ENCODE peak calls at places on chromosome 4, in five cellular contexts. V, P, G, Y and T are unnamed samples.

GRCh38 chr4:137896221-137896737 is 345.9 kb downstream of the SLC7A11 start:
- DNase-seq in G (peak), P (no peak), V (no peak), Y (no peak), T (no peak)

GRCh38 chr4:8585186-8585585 is 5.0 kb downstream of the GPR78 start:
- DNase-seq in P (no peak), Y (no peak), G (no peak), V (no peak), T (no peak)

GRCh38 chr4:148850257-148850995 is 408.2 kb upstream of the NR3C2 start:
- DNase-seq in Y (no peak), G (no peak), V (no peak), P (no peak), T (no peak)

GRCh38 chr4:149791836-149792235 is 23.8 kb downstream of the IQCM start:
- DNase-seq in V (no peak), P (no peak), G (no peak), Y (no peak), T (no peak)

GRCh38 chr4:85720736-85721135 is 245.8 kb downstream of the ARHGAP24 start:
- DNase-seq in P (no peak), V (no peak), G (peak), Y (no peak), T (no peak)

GRCh38 chr4:87120411-87121162 is 99.8 kb downstream of the KLHL8 start:
- DNase-seq in Y (no peak), P (no peak), G (peak), V (no peak), T (no peak)

GRCh38 chr4:106329027-106329618 is 12.8 kb downstream of the AIMP1 start:
- DNase-seq in V (no peak), Y (no peak), G (peak), P (no peak), T (no peak)

GRCh38 chr4:147361726-147362125 is 119.2 kb upstream of the EDNRA start:
- DNase-seq in V (no peak), Y (no peak), P (no peak), G (peak), T (no peak)

GRCh38 chr4:101183658-101184373 is 163.5 kb downstream of the PPP3CA start:
- DNase-seq in G (peak), P (no peak), V (no peak), Y (no peak), T (no peak)

GRCh38 chr4:82739292-82740190 is 59.1 kb downstream of the SCD5 start:
- DNase-seq in Y (peak), G (peak), P (peak), V (no peak), T (peak)

GRCh38 chr4:98771959-98772619 is 113.7 kb upstream of the TSPAN5 start:
- DNase-seq in G (no peak), Y (no peak), P (no peak), V (no peak), T (no peak)

GRCh38 chr4:18691431-18692200 is 670.1 kb upstream of the LCORL start:
- DNase-seq in G (no peak), Y (no peak), P (no peak), V (no peak), T (no peak)

GRCh38 chr4:111943796-111944203 is 201.5 kb upstream of the FAM241A start:
- DNase-seq in P (peak), V (no peak), G (peak), Y (peak), T (peak)
- TF ChIP-seq CTCF in P (peak), V (no peak), G (peak), Y (peak), T (peak)

GRCh38 chr4:128306992-128307581 is 19.5 kb upstream of the PGRMC2 start:
- DNase-seq in G (no peak), V (no peak), P (no peak), Y (no peak), T (no peak)

GRCh38 chr4:128308986-128309385 is 21.4 kb upstream of the PGRMC2 start:
- DNase-seq in V (no peak), G (no peak), Y (no peak), P (no peak), T (no peak)

GRCh38 chr4:128309585-128309984 is 22.0 kb upstream of the PGRMC2 start:
- DNase-seq in G (no peak), V (no peak), Y (no peak), P (no peak), T (no peak)

GRCh38 chr4:128311659-128312392 is 24.2 kb upstream of the PGRMC2 start:
- DNase-seq in V (no peak), Y (no peak), G (no peak), P (no peak), T (no peak)

DNA sequence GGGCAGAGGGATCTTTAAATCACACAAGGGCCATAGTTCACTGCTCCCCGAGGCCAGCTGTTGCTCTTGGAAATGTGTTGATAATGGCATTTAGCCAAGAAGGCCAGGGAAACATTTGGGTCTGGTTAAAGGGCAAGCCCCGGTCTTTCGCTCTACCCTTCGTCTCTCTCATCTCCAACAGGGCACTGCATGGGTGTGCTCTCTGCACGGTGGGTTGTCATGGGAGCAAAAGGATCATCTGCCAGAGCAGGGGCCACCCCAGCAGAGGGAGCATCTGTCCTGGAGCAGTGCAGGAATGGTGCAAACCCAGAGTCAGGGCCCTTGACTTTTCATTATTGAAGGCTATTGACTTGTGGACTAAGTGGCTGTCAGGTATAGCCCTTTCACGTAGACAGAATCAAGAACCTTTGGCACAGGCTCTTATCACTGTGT is 22.7 kb upstream of the PGRMC2 start:
- DNase-seq in G (peak), P (no peak), V (no peak), Y (no peak), T (peak)
- TF ChIP-seq CTCF in G (peak), P (no peak), V (no peak), Y (no peak), T (no peak)

GRCh38 chr4:161320377-161320776 is 843.4 kb downstream of the FSTL5 start:
- DNase-seq in Y (no peak), P (peak), G (peak), V (no peak), T (peak)
- TF ChIP-seq CTCF in Y (peak), P (peak), G (no peak), V (no peak), T (peak)

DNA sequence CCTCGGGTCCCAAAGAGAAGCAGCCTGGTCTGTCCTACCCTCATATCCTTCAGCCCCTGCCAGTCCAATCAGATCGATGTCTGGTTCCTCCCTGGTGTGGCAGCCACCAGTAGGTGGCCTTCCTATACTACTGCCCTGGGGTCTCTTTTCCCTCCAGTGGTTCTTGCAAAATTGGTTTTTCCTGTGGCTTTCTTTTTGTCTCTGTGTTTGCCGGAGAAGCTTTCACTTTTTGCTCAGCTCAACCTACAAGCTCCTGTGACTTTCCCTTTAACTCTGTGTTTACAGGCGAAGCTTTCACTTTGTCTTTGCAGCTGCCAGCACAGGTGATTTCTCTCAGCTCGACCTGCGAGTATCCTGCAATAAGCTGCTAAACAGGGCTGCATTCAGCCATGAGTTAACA is 46.8 kb downstream of the UGT2A3 start:
- DNase-seq in Y (no peak), P (no peak), V (no peak), G (no peak), T (no peak)
- TF ChIP-seq CTCF in Y (peak), P (peak), V (no peak), G (peak), T (no peak)

DNA sequence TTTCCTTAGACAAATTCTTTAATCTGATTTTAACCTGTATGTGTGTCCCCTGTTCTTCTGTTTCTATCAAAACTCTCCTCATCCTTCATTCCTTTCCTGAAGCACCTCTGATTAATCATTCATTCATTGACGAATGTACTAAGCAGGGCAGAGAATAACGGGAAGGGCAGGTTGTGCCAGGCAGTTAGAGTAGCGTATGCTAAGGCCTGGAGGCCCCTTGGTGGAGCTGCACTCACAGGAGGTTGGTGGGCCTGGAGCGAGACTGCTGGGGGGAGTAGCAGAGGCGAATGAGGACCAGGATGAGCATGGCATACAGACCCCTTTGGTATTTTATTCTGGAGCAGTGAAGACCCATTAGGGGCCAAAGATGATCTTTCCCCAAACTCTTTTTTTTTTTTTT is 22.5 kb downstream of the PTTG2 start:
- DNase-seq in G (no peak), P (no peak), Y (no peak), V (no peak), T (no peak)
- TF ChIP-seq CTCF in G (no peak), P (no peak), Y (no peak), V (no peak), T (no peak)

GRCh38 chr4:68349361-68350360 is at the start of gene YTHDC1:
- DNase-seq in V (peak), Y (peak), P (peak), G (peak), T (peak)
- TF ChIP-seq CTCF in V (no peak), Y (no peak), P (no peak), G (no peak), T (no peak)

DNA sequence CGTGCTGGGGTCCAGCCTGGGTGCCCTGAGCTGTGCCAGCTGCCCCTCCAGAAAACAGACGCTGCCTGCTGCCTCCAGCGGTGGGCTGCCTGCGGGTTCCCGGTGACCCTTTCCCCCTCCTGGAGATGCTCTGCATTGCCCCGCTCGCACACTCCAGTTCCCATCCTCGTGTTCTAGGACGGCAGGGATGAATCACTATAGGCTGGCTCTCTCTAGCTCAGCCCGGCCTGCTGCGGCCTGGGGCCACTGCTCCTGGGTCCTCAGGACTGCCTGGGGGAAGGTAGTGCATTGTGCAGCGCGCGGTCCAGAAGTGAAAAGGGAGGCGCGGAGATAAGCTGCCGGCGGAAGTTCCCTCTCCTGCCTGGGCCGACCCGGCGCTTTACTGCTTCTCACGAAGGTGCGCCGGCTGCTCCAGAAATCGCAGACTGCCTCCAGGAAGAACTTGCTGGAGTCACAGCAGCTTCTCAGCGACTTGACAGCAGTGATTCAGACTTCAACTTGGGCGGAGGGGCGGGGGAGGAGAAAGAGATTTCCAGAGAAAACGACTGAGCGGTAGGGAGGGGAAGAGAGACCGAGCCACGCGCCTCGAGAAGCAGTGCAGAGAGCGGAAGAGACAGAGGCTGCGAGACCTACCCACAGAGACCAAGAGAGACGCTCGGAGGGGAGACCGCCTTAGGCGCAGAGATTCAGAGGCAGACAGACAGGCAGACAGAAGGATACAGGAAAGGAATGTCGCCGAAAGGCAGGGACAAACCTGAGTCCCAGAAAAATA is 6.7 kb upstream of the MSX1 start:
- DNase-seq in V (no peak), G (peak), Y (no peak), P (no peak), T (peak)
- TF ChIP-seq CTCF in V (no peak), G (peak), Y (peak), P (no peak), T (peak)